ENCODE peak calls at places on chromosome 9, in nine cellular contexts. C is IMR-90, F is testis, E is OCI-LY7, Q is Caco-2, Z is breast epithelium, L is cardiac muscle cell, G is K562, R is ovary. P is an unnamed sample.
A peak's percentile ranks its signal among the peaks of the same experiment; 100 is the strongest.

GRCh38 chr9:35229066-35229778 is 67.4 kb downstream of the UNC13B start:
- DNase-seq in C (no peak), F (no peak), E (no peak), Q (no peak), Z (no peak), L (no peak), G (no peak), R (no peak), P (no peak)

GRCh38 chr9:130912932-130913598 is 16.5 kb upstream of the QRFP start:
- DNase-seq in C (peak; percentile 78), F (no peak), E (no peak), Q (no peak), Z (no peak), L (no peak), G (no peak), R (no peak), P (peak; percentile 75)

GRCh38 chr9:86077286-86077685 is 22.1 kb downstream of the GOLM1 start:
- DNase-seq in C (no peak), F (no peak), E (no peak), Q (no peak), Z (no peak), L (peak; percentile 42), G (no peak), R (peak; percentile 19), P (no peak)

GRCh38 chr9:85200726-85201402 is 531.3 kb downstream of the NTRK2 start:
- DNase-seq in C (no peak), F (no peak), E (no peak), Q (no peak), Z (peak; percentile 20), L (no peak), G (no peak), R (no peak), P (no peak)

GRCh38 chr9:116541402-116541801 is 145.7 kb upstream of the TRIM32 start:
- DNase-seq in C (no peak), F (no peak), E (no peak), Q (no peak), Z (no peak), L (no peak), G (no peak), R (no peak), P (no peak)

GRCh38 chr9:32969270-32969669 is 32.2 kb downstream of the APTX start:
- DNase-seq in C (peak; percentile 74), F (no peak), E (no peak), Q (no peak), Z (no peak), L (no peak), G (no peak), R (no peak), P (no peak)

GRCh38 chr9:35828716-35829083 is at the start of gene FAM221B:
- DNase-seq in C (no peak), F (peak; percentile 66), E (no peak), Q (no peak), Z (no peak), L (peak; percentile 46), G (peak; percentile 11), R (peak; percentile 44), P (no peak)

GRCh38 chr9:89872426-89872912 is 267.7 kb downstream of the GADD45G start:
- DNase-seq in C (no peak), F (peak; percentile 22), E (no peak), Q (no peak), Z (no peak), L (no peak), G (no peak), R (no peak), P (no peak)

GRCh38 chr9:137683307-137683864 is 64.6 kb downstream of the EHMT1 start:
- DNase-seq in C (no peak), F (no peak), E (no peak), Q (no peak), Z (no peak), L (no peak), G (no peak), R (no peak), P (no peak)

GRCh38 chr9:137685035-137685885 is 66.5 kb downstream of the EHMT1 start:
- DNase-seq in C (peak; percentile 90), F (no peak), E (no peak), Q (no peak), Z (no peak), L (no peak), G (peak; percentile 47), R (no peak), P (no peak)

GRCh38 chr9:137688261-137688660 is 69.5 kb downstream of the EHMT1 start:
- DNase-seq in C (no peak), F (no peak), E (no peak), Q (no peak), Z (no peak), L (no peak), G (no peak), R (no peak), P (no peak)

GRCh38 chr9:137688725-137689124 is 69.9 kb downstream of the EHMT1 start:
- DNase-seq in C (no peak), F (no peak), E (no peak), Q (no peak), Z (no peak), L (no peak), G (peak; percentile 45), R (no peak), P (no peak)

GRCh38 chr9:137685886-137686420 is 67.1 kb downstream of the EHMT1 start:
- DNase-seq in C (no peak), F (no peak), E (no peak), Q (no peak), Z (no peak), L (no peak), G (no peak), R (no peak), P (no peak)
- TF ChIP-seq CTCF in C (no peak), F (no peak), E (no peak), Q (no peak), Z (no peak), L (no peak), G (no peak), R (no peak), P (no peak)

GRCh38 chr9:129888085-129888808 is 53.0 kb downstream of the USP20 start:
- DNase-seq in C (no peak), F (no peak), E (peak; percentile 98), Q (no peak), Z (peak; percentile 37), L (no peak), G (peak; percentile 80), R (no peak), P (no peak)
- H3K4me3 ChIP-seq in C (no peak overlapping the region), F (no peak overlapping the region), E (peak overlapping the region; percentile 66), Q (no peak overlapping the region), Z (peak overlapping the region; percentile 10), L (no peak overlapping the region), G (peak overlapping the region; percentile 48), R (no peak overlapping the region), P (peak overlapping the region; percentile 41)

GRCh38 chr9:133518193-133518592 is 6.6 kb downstream of the MYMK start:
- DNase-seq in C (no peak), F (no peak), E (no peak), Q (no peak), Z (no peak), L (no peak), G (no peak), R (no peak), P (no peak)

GRCh38 chr9:133521122-133522072 is 3.4 kb downstream of the MYMK start:
- DNase-seq in C (no peak), F (no peak), E (no peak), Q (no peak), Z (no peak), L (no peak), G (no peak), R (no peak), P (no peak)

GRCh38 chr9:133520121-133520835 is 4.5 kb downstream of the MYMK start:
- DNase-seq in C (no peak), F (no peak), E (no peak), Q (no peak), Z (no peak), L (no peak), G (no peak), R (no peak), P (no peak)

GRCh38 chr9:133518706-133519105 is 6.1 kb downstream of the MYMK start:
- DNase-seq in C (no peak), F (no peak), E (no peak), Q (no peak), Z (no peak), L (no peak), G (no peak), R (no peak), P (no peak)

DNA sequence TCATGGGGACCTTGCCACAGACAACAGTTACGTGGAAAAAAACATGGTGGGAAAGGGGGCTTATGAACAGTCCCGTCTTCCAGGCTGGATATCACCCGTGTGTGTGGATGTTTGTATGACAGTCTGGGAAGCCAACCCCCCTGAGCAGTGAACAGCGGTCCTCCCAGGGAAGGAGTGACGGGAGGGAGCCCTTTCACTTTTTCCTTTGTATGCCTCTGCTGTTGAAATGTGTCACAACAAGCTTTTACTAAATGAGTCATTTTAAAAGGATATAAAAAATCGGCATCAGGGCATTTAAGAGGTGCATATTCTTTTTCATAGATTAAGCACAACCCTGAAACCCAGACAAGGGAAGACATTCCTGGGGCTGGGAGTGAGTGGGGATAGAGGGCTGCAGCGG is 5.1 kb downstream of the MYMK start:
- DNase-seq in C (peak; percentile 12), F (no peak), E (no peak), Q (no peak), Z (no peak), L (no peak), G (no peak), R (no peak), P (no peak)
- H3K9me3 ChIP-seq in C (no peaks in the 10 kb centered on the region), F (no peaks in the 10 kb centered on the region), E (no peaks in the 10 kb centered on the region), Q (no peaks in the 10 kb centered on the region), Z (no peaks in the 10 kb centered on the region), L (no peaks in the 10 kb centered on the region), G (no peaks in the 10 kb centered on the region), R (no peaks in the 10 kb centered on the region), P (no peaks in the 10 kb centered on the region)

GRCh38 chr9:110116543-110116885 is 91.4 kb downstream of the C9orf152 start:
- DNase-seq in C (peak; percentile 99), F (no peak), E (no peak), Q (no peak), Z (no peak), L (no peak), G (no peak), R (no peak), P (no peak)

GRCh38 chr9:110115341-110115820 is 92.6 kb downstream of the C9orf152 start:
- DNase-seq in C (peak; percentile 84), F (no peak), E (no peak), Q (no peak), Z (no peak), L (no peak), G (no peak), R (no peak), P (no peak)

GRCh38 chr9:110115868-110116542 is 92.0 kb downstream of the C9orf152 start:
- DNase-seq in C (peak; percentile 91), F (no peak), E (no peak), Q (peak; percentile 84), Z (no peak), L (no peak), G (no peak), R (no peak), P (no peak)

GRCh38 chr9:110114086-110114887 is 93.7 kb downstream of the C9orf152 start:
- DNase-seq in C (peak; percentile 85), F (no peak), E (no peak), Q (no peak), Z (no peak), L (no peak), G (no peak), R (no peak), P (no peak)

DNA sequence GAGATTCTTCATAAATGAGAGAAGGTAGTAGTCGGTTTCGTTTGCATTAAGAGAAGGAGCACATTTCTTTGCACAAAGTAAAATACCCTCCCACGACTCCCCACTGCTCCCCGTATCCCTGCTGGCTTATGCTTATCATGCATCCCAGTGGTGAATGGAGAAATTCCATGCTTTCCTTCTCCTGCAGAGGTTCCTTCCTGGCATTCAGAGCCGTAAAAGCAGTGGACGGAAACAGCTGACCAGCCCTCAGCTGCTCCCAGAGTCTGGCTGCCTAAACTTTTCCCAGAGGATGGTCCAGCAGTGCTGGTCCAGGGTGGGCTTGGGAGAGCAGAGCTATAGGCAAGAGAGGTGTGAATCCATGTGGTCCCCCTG is 93.1 kb downstream of the C9orf152 start:
- DNase-seq in C (peak; percentile 44), F (peak; percentile 23), E (no peak), Q (no peak), Z (no peak), L (no peak), G (no peak), R (no peak), P (no peak)
- TF ChIP-seq CTCF in C (no peak), F (no peak), E (no peak), Q (no peak), Z (no peak), L (peak; percentile 15), G (no peak), R (no peak), P (no peak)